ENCODE peak calls at places on chromosomes 11 and 22, in ten cellular contexts. Q, N, A, P, V, K, H, S, M and D are unnamed samples.
A peak's percentile ranks its signal among the peaks of the same experiment; 100 is the strongest.

GRCh38 chr11:48006301-48006992 is 26.1 kb downstream of the PTPRJ start:
- DNase-seq in Q (no peak), N (no peak), A (peak; percentile 78), P (peak; percentile 60), V (no peak), K (peak; percentile 39), H (no peak), S (no peak), M (peak; percentile 61), D (no peak)

GRCh38 chr11:58740447-58740846 is 8.7 kb upstream of the GLYAT start:
- DNase-seq in Q (no peak), N (no peak), A (no peak), P (no peak), V (no peak), K (no peak), H (no peak), S (no peak), M (no peak), D (no peak)

GRCh38 chr22:45742866-45743450 is 71.3 kb downstream of the ATXN10 start:
- DNase-seq in Q (no peak), N (no peak), A (peak; percentile 17), P (no peak), V (peak; percentile 75), K (peak; percentile 72), H (peak; percentile 30), S (peak; percentile 19), M (peak; percentile 65), D (no peak)

GRCh38 chr22:44085743-44086741 is 61.9 kb downstream of the PARVB start:
- DNase-seq in Q (peak; percentile 12), N (no peak), A (peak; percentile 60), P (no peak), V (peak; percentile 80), K (peak; percentile 39), H (peak; percentile 56), S (peak; percentile 61), M (peak; percentile 37), D (peak; percentile 25)

GRCh38 chr22:17953147-17953546 is 71.2 kb downstream of the MICAL3 start:
- DNase-seq in Q (no peak), N (no peak), A (no peak), P (no peak), V (no peak), K (no peak), H (no peak), S (no peak), M (no peak), D (no peak)

GRCh38 chr11:94519478-94520084 is 7.3 kb downstream of the C11orf97 start:
- DNase-seq in Q (peak; percentile 19), N (no peak), A (no peak), P (no peak), V (peak; percentile 58), K (no peak), H (peak; percentile 33), S (peak; percentile 32), M (peak; percentile 31), D (no peak)

GRCh38 chr11:119666463-119667131 is 62.4 kb downstream of the NECTIN1 start:
- DNase-seq in Q (no peak), N (peak; percentile 52), A (peak; percentile 22), P (peak; percentile 72), V (peak; percentile 65), K (peak; percentile 57), H (peak; percentile 65), S (peak; percentile 39), M (peak; percentile 67), D (no peak)

GRCh38 chr22:31615940-31616314 is 46.1 kb downstream of the PISD start:
- DNase-seq in Q (no peak), N (no peak), A (no peak), P (no peak), V (peak; percentile 39), K (no peak), H (no peak), S (no peak), M (no peak), D (no peak)

GRCh38 chr11:46290598-46291309 is 13.3 kb downstream of the CREB3L1 start:
- DNase-seq in Q (no peak), N (no peak), A (peak; percentile 94), P (no peak), V (peak; percentile 89), K (peak; percentile 98), H (peak; percentile 96), S (no peak), M (peak; percentile 100), D (no peak)

GRCh38 chr11:1548221-1549070 is 23.6 kb downstream of the DUSP8 start:
- DNase-seq in Q (no peak), N (no peak), A (peak; percentile 25), P (no peak), V (peak; percentile 86), K (peak; percentile 24), H (peak; percentile 30), S (peak; percentile 42), M (peak; percentile 64), D (no peak)

GRCh38 chr11:74138572-74138971 is 32.2 kb downstream of the C2CD3 start:
- DNase-seq in Q (peak; percentile 85), N (no peak), A (peak; percentile 98), P (no peak), V (peak; percentile 84), K (peak; percentile 93), H (peak; percentile 97), S (peak; percentile 15), M (peak; percentile 98), D (peak; percentile 35)

GRCh38 chr11:59669611-59670009 is 773 bp upstream of the PATL1 start:
- DNase-seq in Q (no peak), N (no peak), A (peak; percentile 49), P (peak; percentile 48), V (no peak), K (peak; percentile 46), H (peak; percentile 52), S (no peak), M (peak; percentile 67), D (no peak)

GRCh38 chr22:46561435-46561905 is 24.1 kb upstream of the CELSR1 start:
- DNase-seq in Q (no peak), N (no peak), A (no peak), P (no peak), V (peak; percentile 67), K (no peak), H (no peak), S (peak; percentile 43), M (peak; percentile 40), D (no peak)

GRCh38 chr11:16040151-16040550 is 316.2 kb downstream of the SOX6 start:
- DNase-seq in Q (no peak), N (no peak), A (no peak), P (no peak), V (no peak), K (no peak), H (no peak), S (no peak), M (no peak), D (no peak)

GRCh38 chr22:19996694-19997384 is 19.8 kb downstream of the ARVCF start:
- DNase-seq in Q (no peak), N (no peak), A (no peak), P (no peak), V (peak; percentile 56), K (no peak), H (no peak), S (no peak), M (no peak), D (no peak)

GRCh38 chr22:21694795-21695431 is 29.1 kb downstream of the PPIL2 start:
- DNase-seq in Q (no peak), N (no peak), A (no peak), P (no peak), V (no peak), K (no peak), H (no peak), S (no peak), M (no peak), D (no peak)

GRCh38 chr11:100831929-100832480 is 144.9 kb downstream of the ARHGAP42 start:
- DNase-seq in Q (peak; percentile 56), N (no peak), A (no peak), P (no peak), V (no peak), K (no peak), H (peak; percentile 60), S (no peak), M (no peak), D (no peak)

GRCh38 chr11:15845261-15845660 is 511.1 kb downstream of the SOX6 start:
- DNase-seq in Q (peak; percentile 27), N (no peak), A (no peak), P (no peak), V (peak; percentile 59), K (no peak), H (no peak), S (no peak), M (no peak), D (no peak)

GRCh38 chr11:68206211-68206610 is 6.9 kb downstream of the KMT5B start:
- DNase-seq in Q (peak; percentile 31), N (no peak), A (peak; percentile 32), P (no peak), V (peak; percentile 73), K (peak; percentile 43), H (peak; percentile 66), S (peak; percentile 47), M (peak; percentile 60), D (peak; percentile 41)

GRCh38 chr22:32539631-32540449 is 65.2 kb downstream of the FBXO7 start:
- DNase-seq in Q (no peak), N (no peak), A (peak; percentile 55), P (no peak), V (no peak), K (no peak), H (peak; percentile 75), S (no peak), M (peak; percentile 37), D (no peak)

GRCh38 chr11:69253028-69253427 is 40.9 kb upstream of the MYEOV start:
- DNase-seq in Q (no peak), N (no peak), A (peak; percentile 62), P (no peak), V (no peak), K (peak; percentile 51), H (peak; percentile 76), S (no peak), M (peak; percentile 78), D (no peak)

GRCh38 chr11:120798854-120799253 is 225.0 kb upstream of the TBCEL start:
- DNase-seq in Q (no peak), N (no peak), A (no peak), P (no peak), V (peak; percentile 23), K (no peak), H (no peak), S (no peak), M (no peak), D (no peak)

GRCh38 chr22:46763051-46763705 is 728 bp downstream of the TBC1D22A start:
- DNase-seq in Q (no peak), N (no peak), A (no peak), P (no peak), V (peak; percentile 46), K (no peak), H (no peak), S (no peak), M (peak; percentile 36), D (no peak)

GRCh38 chr22:46767249-46767985 is 5.0 kb downstream of the TBC1D22A start:
- DNase-seq in Q (no peak), N (no peak), A (no peak), P (no peak), V (no peak), K (no peak), H (no peak), S (no peak), M (no peak), D (no peak)

GRCh38 chr11:15967166-15967565 is 389.2 kb downstream of the SOX6 start:
- DNase-seq in Q (no peak), N (no peak), A (no peak), P (no peak), V (peak; percentile 66), K (no peak), H (peak; percentile 44), S (peak; percentile 8), M (no peak), D (no peak)

GRCh38 chr11:126225266-126225665 is 13.7 kb downstream of the FAM118B start:
- DNase-seq in Q (no peak), N (no peak), A (no peak), P (no peak), V (no peak), K (no peak), H (no peak), S (no peak), M (no peak), D (no peak)

GRCh38 chr22:49269928-49270327 is 557.7 kb downstream of the BRD1 start:
- DNase-seq in Q (no peak), N (no peak), A (no peak), P (peak; percentile 4), V (no peak), K (no peak), H (no peak), S (no peak), M (no peak), D (no peak)

GRCh38 chr11:95682552-95682951 is 107.0 kb downstream of the FAM76B start:
- DNase-seq in Q (no peak), N (no peak), A (peak; percentile 78), P (no peak), V (no peak), K (no peak), H (peak; percentile 17), S (no peak), M (no peak), D (no peak)